ENCODE peak calls at places on chromosomes 6 and 20, in six cellular contexts. V is iPS DF 6.9; J is CD8-positive, alpha-beta memory T cell; C is WERI-Rb-1; R is substantia nigra; H is adrenal gland. X is an unnamed sample.

GRCh38 chr6:29815118-29815750 is 12.4 kb upstream of the HLA-G start:
- DNase-seq in V (no peak), J (no peak), C (no peak), R (no peak), H (no peak), X (no peak)

GRCh38 chr6:129342243-129342642 is 367.7 kb downstream of the ARHGAP18 start:
- DNase-seq in V (no peak), J (no peak), C (no peak), R (no peak), H (no peak), X (no peak)

GRCh38 chr20:5862703-5863039 is 87.7 kb downstream of the TRMT6 start:
- DNase-seq in V (no peak), J (no peak), C (no peak), R (no peak), H (no peak), X (no peak)

GRCh38 chr20:4154958-4155411 is 139.6 kb upstream of the RNF24 start:
- DNase-seq in V (no peak), J (no peak), C (no peak), R (no peak), H (no peak), X (no peak)

GRCh38 chr6:24600903-24601302 is 45.1 kb downstream of the KIAA0319 start:
- DNase-seq in V (no peak), J (no peak), C (no peak), R (no peak), H (no peak), X (no peak)

GRCh38 chr6:122388945-122389344 is 10.5 kb upstream of the HSF2 start:
- DNase-seq in V (no peak), J (no peak), C (no peak), R (no peak), H (no peak), X (no peak)

GRCh38 chr6:31663961-31664789 is 622 bp downstream of the GPANK1 start:
- DNase-seq in V (no peak), J (no peak), C (no peak), R (no peak), H (peak), X (no peak)

GRCh38 chr20:1155342-1155741 is 29.4 kb downstream of the TMEM74B start:
- DNase-seq in V (no peak), J (no peak), C (no peak), R (no peak), H (no peak), X (no peak)

GRCh38 chr20:3406481-3407425 is 716 bp downstream of the DNAAF9 start:
- DNase-seq in V (no peak), J (peak), C (peak), R (peak), H (peak), X (peak)

GRCh38 chr6:130676077-130676772 is 151.0 kb upstream of the SMLR1 start:
- DNase-seq in V (peak), J (no peak), C (peak), R (no peak), H (no peak), X (no peak)

GRCh38 chr6:9710574-9710973 is 704.3 kb downstream of the TFAP2A start:
- DNase-seq in V (no peak), J (no peak), C (no peak), R (no peak), H (no peak), X (no peak)

GRCh38 chr20:9068896-9069663 is at the start of gene PLCB4:
- DNase-seq in V (no peak), J (no peak), C (peak), R (no peak), H (no peak), X (no peak)

GRCh38 chr6:152727507-152727906 is 23.1 kb upstream of the VIP start:
- DNase-seq in V (no peak), J (no peak), C (no peak), R (no peak), H (no peak), X (no peak)

GRCh38 chr20:45993197-45993951 is 15.3 kb upstream of the MMP9 start:
- DNase-seq in V (no peak), J (no peak), C (no peak), R (no peak), H (no peak), X (no peak)

GRCh38 chr6:51289041-51289440 is 470.4 kb downstream of the TFAP2B start:
- DNase-seq in V (no peak), J (no peak), C (no peak), R (no peak), H (no peak), X (no peak)

GRCh38 chr6:118708736-118709135 is 57.3 kb upstream of the CEP85L start:
- DNase-seq in V (no peak), J (no peak), C (no peak), R (no peak), H (no peak), X (no peak)

GRCh38 chr6:50520862-50521261 is 192.5 kb upstream of the TFAP2D start:
- DNase-seq in V (no peak), J (no peak), C (no peak), R (no peak), H (no peak), X (no peak)

GRCh38 chr6:39426057-39426592 is 103.6 kb upstream of the KCNK16 start:
- DNase-seq in V (no peak), J (no peak), C (no peak), R (no peak), H (no peak), X (no peak)

GRCh38 chr20:59605691-59606364 is 1.5 kb downstream of the PHACTR3 start:
- DNase-seq in V (no peak), J (no peak), C (no peak), R (no peak), H (no peak), X (no peak)

GRCh38 chr6:15389759-15390723 is 144.2 kb downstream of the JARID2 start:
- DNase-seq in V (peak), J (no peak), C (peak), R (no peak), H (peak), X (no peak)

GRCh38 chr6:5695260-5696245 is 311.2 kb downstream of the NRN1 start:
- DNase-seq in V (no peak), J (no peak), C (no peak), R (no peak), H (no peak), X (no peak)

GRCh38 chr6:165096868-165097267 is 212.5 kb downstream of the C6orf118 start:
- DNase-seq in V (no peak), J (no peak), C (no peak), R (no peak), H (no peak), X (no peak)

GRCh38 chr6:15317934-15318902 is 72.3 kb downstream of the JARID2 start:
- DNase-seq in V (no peak), J (no peak), C (no peak), R (no peak), H (no peak), X (no peak)

GRCh38 chr20:59003836-59004492 is 3.1 kb downstream of the CTSZ start:
- DNase-seq in V (no peak), J (no peak), C (no peak), R (no peak), H (no peak), X (no peak)

GRCh38 chr6:56716229-56716628 is 73.5 kb upstream of the DST start:
- DNase-seq in V (no peak), J (no peak), C (no peak), R (no peak), H (no peak), X (no peak)

GRCh38 chr20:50704971-50705370 is 13.6 kb upstream of the RIPOR3 start:
- DNase-seq in V (no peak), J (no peak), C (no peak), R (no peak), H (no peak), X (no peak)

GRCh38 chr6:63193324-63193723 is 17.9 kb upstream of the FKBP1C start:
- DNase-seq in V (no peak), J (no peak), C (no peak), R (no peak), H (no peak), X (no peak)

GRCh38 chr6:3140201-3140600 is 17.1 kb downstream of the TUBB2A start:
- DNase-seq in V (no peak), J (no peak), C (no peak), R (no peak), H (no peak), X (no peak)

GRCh38 chr6:3138341-3138740 is 19.0 kb downstream of the TUBB2A start:
- DNase-seq in V (no peak), J (no peak), C (no peak), R (no peak), H (no peak), X (no peak)

GRCh38 chr6:3136361-3136760 is 17.9 kb downstream of the BPHL start:
- DNase-seq in V (no peak), J (no peak), C (no peak), R (no peak), H (no peak), X (no peak)

GRCh38 chr6:3137057-3137777 is 18.7 kb downstream of the BPHL start:
- DNase-seq in V (no peak), J (no peak), C (no peak), R (no peak), H (no peak), X (no peak)

DNA sequence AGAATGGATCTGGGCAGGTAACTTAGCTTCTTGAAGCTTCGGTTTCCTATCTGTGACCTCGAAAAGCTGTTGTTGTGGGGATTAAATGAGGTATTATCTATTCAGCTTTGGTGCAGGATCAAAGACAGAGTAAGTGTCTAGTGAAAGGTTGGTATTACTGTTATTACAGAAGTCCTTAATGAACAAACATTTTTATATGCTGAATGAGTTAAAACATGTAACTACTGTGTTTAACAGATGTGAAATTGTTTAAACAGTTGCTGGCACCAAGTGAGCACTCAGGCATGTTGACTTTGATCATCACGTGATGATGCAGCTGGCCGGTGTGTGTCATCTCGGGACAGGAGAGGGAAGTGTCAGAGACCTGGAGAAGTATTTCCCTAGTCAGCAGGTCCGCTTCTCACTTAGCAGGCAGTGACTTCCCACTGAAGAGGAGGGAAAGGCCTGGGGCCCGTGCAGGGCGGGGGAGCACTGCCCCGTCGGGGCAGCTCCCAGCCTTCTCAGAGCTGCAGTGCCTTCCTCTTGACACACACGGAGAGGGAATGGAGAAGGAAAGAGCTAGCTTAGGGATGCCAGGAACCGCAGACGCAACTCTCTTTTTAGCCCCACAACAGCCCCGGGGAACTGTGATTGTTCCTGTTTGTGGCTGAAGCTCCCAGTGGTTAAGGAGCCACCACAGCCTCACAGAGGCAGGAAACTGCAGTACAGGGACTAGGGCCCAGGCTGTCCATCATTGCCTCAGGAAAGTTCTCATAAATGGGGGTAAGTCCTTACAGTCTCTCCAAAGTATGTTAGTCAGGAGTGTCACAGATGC is 18.0 kb downstream of the TUBB2A start:
- DNase-seq in V (no peak), J (no peak), C (no peak), R (no peak), H (peak), X (no peak)
- H3K27ac ChIP-seq in V (no peak), J (no peak), C (no peak), R (no peak), H (no peak), X (no peak)

GRCh38 chr20:62618622-62619529 is 23.4 kb upstream of the SLCO4A1 start:
- DNase-seq in V (no peak), J (no peak), C (no peak), R (no peak), H (no peak), X (peak)
- H3K27ac ChIP-seq in V (no peak), J (no peak), C (no peak), R (no peak), H (no peak), X (no peak)

GRCh38 chr20:32566379-32567374 is 18.5 kb downstream of the NOL4L start:
- DNase-seq in V (no peak), J (no peak), C (no peak), R (no peak), H (no peak), X (no peak)

GRCh38 chr20:32563311-32564272 is 21.5 kb downstream of the NOL4L start:
- DNase-seq in V (no peak), J (no peak), C (no peak), R (no peak), H (no peak), X (no peak)

GRCh38 chr20:32565735-32566032 is 19.4 kb downstream of the NOL4L start:
- DNase-seq in V (no peak), J (no peak), C (no peak), R (no peak), H (no peak), X (no peak)

GRCh38 chr20:32564440-32564839 is 20.7 kb downstream of the NOL4L start:
- DNase-seq in V (no peak), J (no peak), C (no peak), R (no peak), H (no peak), X (no peak)

DNA sequence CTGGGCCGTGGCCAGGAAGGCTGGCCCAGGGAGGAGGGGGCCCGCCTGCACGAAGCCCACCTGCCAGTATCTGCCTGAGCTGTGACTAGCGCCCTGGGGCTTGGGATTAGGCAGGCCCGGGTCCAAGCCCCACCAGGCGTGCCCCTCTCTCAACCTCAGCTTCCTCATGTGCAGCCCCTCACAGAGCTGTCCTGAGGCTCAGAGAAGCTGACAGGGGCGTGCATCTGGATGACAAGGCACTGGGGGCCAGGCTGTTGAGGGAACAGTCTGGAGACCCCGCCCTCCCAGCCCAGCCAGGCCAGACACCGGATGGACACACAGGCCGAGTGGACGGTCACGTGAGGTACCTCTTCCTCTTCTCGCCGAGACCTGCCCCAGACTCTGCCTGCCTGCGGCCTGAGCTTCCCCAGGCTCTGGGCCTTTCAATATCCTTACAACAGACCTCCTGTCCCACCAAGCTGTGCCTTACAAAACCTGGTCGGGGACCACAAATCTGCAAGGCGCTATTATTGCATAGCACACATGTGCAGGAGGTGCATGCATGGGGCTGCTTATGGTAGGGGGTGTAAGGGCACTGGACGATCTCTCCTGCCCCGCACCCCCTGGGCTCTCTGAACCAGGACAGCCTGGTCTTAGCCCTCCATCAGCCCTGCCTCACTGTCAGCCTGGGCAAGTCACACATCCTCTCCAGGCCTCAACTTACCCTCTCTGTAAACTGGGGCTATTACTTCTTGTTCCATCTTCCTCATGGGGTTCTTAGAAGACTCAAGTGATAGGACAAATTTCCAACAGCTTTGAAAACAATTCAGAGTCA is 20.0 kb downstream of the NOL4L start:
- DNase-seq in V (no peak), J (no peak), C (no peak), R (no peak), H (peak), X (no peak)
- H3K27ac ChIP-seq in V (no peak), J (no peak), C (no peak), R (peak), H (no peak), X (no peak)

GRCh38 chr6:144262470-144263369 is 22.4 kb upstream of the UTRN start:
- DNase-seq in V (no peak), J (no peak), C (no peak), R (no peak), H (no peak), X (peak)
- H3K27ac ChIP-seq in V (no peak), J (no peak), C (no peak), R (no peak), H (no peak), X (no peak)

GRCh38 chr6:155946860-155947259 is 491.2 kb upstream of the NOX3 start:
- DNase-seq in V (no peak), J (no peak), C (no peak), R (no peak), H (no peak), X (no peak)
- H3K27ac ChIP-seq in V (no peak), J (no peak), C (no peak), R (no peak), H (no peak), X (no peak)

GRCh38 chr6:69007781-69008180 is 372.7 kb downstream of the ADGRB3 start:
- DNase-seq in V (no peak), J (no peak), C (no peak), R (no peak), H (no peak), X (no peak)

DNA sequence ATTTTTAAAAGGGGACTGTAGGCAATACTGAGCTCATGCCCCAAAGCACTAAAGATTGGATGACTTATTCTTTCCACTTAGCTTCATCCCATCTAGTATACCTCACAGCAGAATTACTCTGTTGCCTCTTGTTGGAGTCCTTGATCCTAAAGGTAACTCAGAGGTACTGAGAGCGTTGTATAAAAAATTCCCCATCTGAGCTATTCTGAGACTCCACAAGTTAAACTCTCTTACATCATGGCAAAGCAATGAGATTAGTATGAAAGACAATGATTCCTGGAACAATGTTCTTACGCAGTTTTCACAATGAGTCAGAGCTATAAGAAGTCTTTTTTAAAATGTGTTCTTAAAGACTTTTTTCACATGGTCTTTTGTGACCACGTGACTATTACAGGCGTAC is 370.1 kb downstream of the ADGRB3 start:
- DNase-seq in V (no peak), J (no peak), C (no peak), R (no peak), H (no peak), X (no peak)
- H3K27ac ChIP-seq in V (no peak), J (no peak), C (no peak), R (no peak), H (no peak), X (no peak)

DNA sequence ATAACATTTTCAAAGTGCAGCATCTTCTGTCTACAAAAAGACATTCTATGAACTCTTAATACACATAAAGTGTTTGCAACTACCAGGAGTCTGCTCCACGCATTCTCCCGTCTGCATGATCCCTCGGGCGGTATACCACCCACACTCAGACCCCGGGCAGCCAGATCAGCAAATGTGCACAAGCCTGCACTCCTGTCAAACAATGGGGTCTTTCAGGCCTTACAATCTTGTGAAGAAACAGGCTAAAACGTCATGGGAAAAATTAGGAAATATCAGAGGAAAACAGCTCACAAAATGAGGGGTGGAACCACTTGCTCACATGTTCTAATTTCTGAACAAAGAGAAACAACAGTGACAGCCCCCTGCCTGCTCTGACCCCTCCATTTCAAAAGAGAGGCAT is 69.5 kb downstream of the BACH2 start:
- DNase-seq in V (no peak), J (no peak), C (no peak), R (no peak), H (no peak), X (no peak)
- H3K27ac ChIP-seq in V (no peak), J (no peak), C (no peak), R (no peak), H (no peak), X (no peak)

GRCh38 chr6:26123675-26124549 is 36.7 kb downstream of the HFE start:
- DNase-seq in V (peak), J (peak), C (peak), R (peak), H (peak), X (peak)

GRCh38 chr6:26125015-26125690 is 37.9 kb downstream of the HFE start:
- DNase-seq in V (no peak), J (peak), C (peak), R (no peak), H (peak), X (peak)

GRCh38 chr6:26124550-26125014 is 37.4 kb downstream of the HFE start:
- DNase-seq in V (no peak), J (peak), C (no peak), R (no peak), H (no peak), X (no peak)

GRCh38 chr6:26128013-26128771 is 41.0 kb downstream of the HFE start:
- DNase-seq in V (no peak), J (no peak), C (no peak), R (no peak), H (no peak), X (no peak)

GRCh38 chr6:26126394-26127221 is 39.4 kb downstream of the HFE start:
- DNase-seq in V (no peak), J (no peak), C (peak), R (no peak), H (no peak), X (no peak)
- H3K27ac ChIP-seq in V (no peak), J (peak), C (peak), R (peak), H (peak), X (peak)

X was measured in CD8-positive, alpha-beta T cell.